ENCODE peak calls at places on chromosome 4, in eight cellular contexts. One of them, this sample, is unnamed.

GRCh38 chr4:92047209-92047877 is 256.4 kb upstream of the GRID2 start:
- DNase-seq in HCT116: no peak
- DNase-seq in A549: peak; percentile 0
- DNase-seq in lower leg skin: no peak
- DNase-seq in tibial nerve: no peak
- DNase-seq in uterus: no peak
- DNase-seq in IMR-90: peak; percentile 1
- DNase-seq in endothelial cell of umbilical vein: no peak
- DNase-seq in this sample: no peak

GRCh38 chr4:91258326-91258725 is 1045.4 kb upstream of the GRID2 start:
- DNase-seq in HCT116: no peak
- DNase-seq in A549: no peak
- DNase-seq in lower leg skin: no peak
- DNase-seq in tibial nerve: no peak
- DNase-seq in uterus: no peak
- DNase-seq in IMR-90: no peak
- DNase-seq in endothelial cell of umbilical vein: no peak
- DNase-seq in this sample: no peak

GRCh38 chr4:89438102-89438831 is 130.7 kb upstream of the GPRIN3 start:
- DNase-seq in HCT116: peak; percentile 72
- DNase-seq in A549: peak; percentile 70
- DNase-seq in lower leg skin: no peak
- DNase-seq in tibial nerve: no peak
- DNase-seq in uterus: no peak
- DNase-seq in IMR-90: peak; percentile 49
- DNase-seq in endothelial cell of umbilical vein: peak; percentile 42
- DNase-seq in this sample: peak; percentile 27

GRCh38 chr4:77579406-77580076 is 26.1 kb upstream of the CXCL13 start:
- DNase-seq in HCT116: peak; percentile 39
- DNase-seq in A549: peak; percentile 23
- DNase-seq in lower leg skin: no peak
- DNase-seq in tibial nerve: no peak
- DNase-seq in uterus: no peak
- DNase-seq in IMR-90: peak; percentile 78
- DNase-seq in endothelial cell of umbilical vein: no peak
- DNase-seq in this sample: no peak

GRCh38 chr4:61202638-61203495 is 2.7 kb downstream of the ADGRL3 start:
- DNase-seq in HCT116: no peak
- DNase-seq in A549: no peak
- DNase-seq in lower leg skin: no peak
- DNase-seq in tibial nerve: no peak
- DNase-seq in uterus: no peak
- DNase-seq in IMR-90: no peak
- DNase-seq in endothelial cell of umbilical vein: no peak
- DNase-seq in this sample: no peak

GRCh38 chr4:74474345-74475099 is 29.6 kb downstream of the AREG start:
- DNase-seq in HCT116: no peak
- DNase-seq in A549: no peak
- DNase-seq in lower leg skin: no peak
- DNase-seq in tibial nerve: no peak
- DNase-seq in uterus: no peak
- DNase-seq in IMR-90: peak; percentile 77
- DNase-seq in endothelial cell of umbilical vein: peak; percentile 44
- DNase-seq in this sample: no peak

GRCh38 chr4:27930976-27931375 is 1070.3 kb downstream of the STIM2 start:
- DNase-seq in HCT116: no peak
- DNase-seq in A549: no peak
- DNase-seq in lower leg skin: no peak
- DNase-seq in tibial nerve: no peak
- DNase-seq in uterus: no peak
- DNase-seq in IMR-90: no peak
- DNase-seq in endothelial cell of umbilical vein: no peak
- DNase-seq in this sample: no peak

GRCh38 chr4:55437356-55437796 is 41.6 kb downstream of the TMEM165 start:
- DNase-seq in HCT116: no peak
- DNase-seq in A549: no peak
- DNase-seq in lower leg skin: no peak
- DNase-seq in tibial nerve: no peak
- DNase-seq in uterus: no peak
- DNase-seq in IMR-90: peak; percentile 75
- DNase-seq in endothelial cell of umbilical vein: peak; percentile 12
- DNase-seq in this sample: no peak

GRCh38 chr4:63430105-63430504 is 979.1 kb downstream of the TECRL start:
- DNase-seq in HCT116: no peak
- DNase-seq in A549: no peak
- DNase-seq in lower leg skin: no peak
- DNase-seq in tibial nerve: no peak
- DNase-seq in uterus: no peak
- DNase-seq in IMR-90: no peak
- DNase-seq in endothelial cell of umbilical vein: no peak
- DNase-seq in this sample: no peak

GRCh38 chr4:27154706-27155105 is 294.1 kb downstream of the STIM2 start:
- DNase-seq in HCT116: no peak
- DNase-seq in A549: no peak
- DNase-seq in lower leg skin: no peak
- DNase-seq in tibial nerve: no peak
- DNase-seq in uterus: no peak
- DNase-seq in IMR-90: peak; percentile 44
- DNase-seq in endothelial cell of umbilical vein: no peak
- DNase-seq in this sample: no peak

GRCh38 chr4:75434105-75434504 is 80.1 kb downstream of the RCHY1 start:
- DNase-seq in HCT116: no peak
- DNase-seq in A549: no peak
- DNase-seq in lower leg skin: no peak
- DNase-seq in tibial nerve: no peak
- DNase-seq in uterus: no peak
- DNase-seq in IMR-90: no peak
- DNase-seq in endothelial cell of umbilical vein: no peak
- DNase-seq in this sample: no peak

GRCh38 chr4:127782275-127783025 is at the start of gene HSPA4L:
- DNase-seq in HCT116: peak; percentile 63
- DNase-seq in A549: peak; percentile 72
- DNase-seq in lower leg skin: peak; percentile 91
- DNase-seq in tibial nerve: peak; percentile 25
- DNase-seq in uterus: peak; percentile 49
- DNase-seq in IMR-90: peak; percentile 45
- DNase-seq in endothelial cell of umbilical vein: peak; percentile 89
- DNase-seq in this sample: peak; percentile 86

GRCh38 chr4:60656171-60656570 is 544.0 kb upstream of the ADGRL3 start:
- DNase-seq in HCT116: no peak
- DNase-seq in A549: no peak
- DNase-seq in lower leg skin: no peak
- DNase-seq in tibial nerve: no peak
- DNase-seq in uterus: no peak
- DNase-seq in IMR-90: peak; percentile 13
- DNase-seq in endothelial cell of umbilical vein: no peak
- DNase-seq in this sample: no peak

GRCh38 chr4:133145758-133146157 is 3.3 kb upstream of the PCDH10 start:
- DNase-seq in HCT116: no peak
- DNase-seq in A549: no peak
- DNase-seq in lower leg skin: no peak
- DNase-seq in tibial nerve: no peak
- DNase-seq in uterus: no peak
- DNase-seq in IMR-90: no peak
- DNase-seq in endothelial cell of umbilical vein: peak; percentile 52
- DNase-seq in this sample: no peak

GRCh38 chr4:21780158-21780557 is 168.4 kb downstream of the KCNIP4 start:
- DNase-seq in HCT116: no peak
- DNase-seq in A549: no peak
- DNase-seq in lower leg skin: no peak
- DNase-seq in tibial nerve: no peak
- DNase-seq in uterus: no peak
- DNase-seq in IMR-90: peak; percentile 41
- DNase-seq in endothelial cell of umbilical vein: no peak
- DNase-seq in this sample: no peak

GRCh38 chr4:20615492-20616136 is 84.6 kb upstream of the PACRGL start:
- DNase-seq in HCT116: peak; percentile 27
- DNase-seq in A549: no peak
- DNase-seq in lower leg skin: no peak
- DNase-seq in tibial nerve: no peak
- DNase-seq in uterus: no peak
- DNase-seq in IMR-90: no peak
- DNase-seq in endothelial cell of umbilical vein: peak; percentile 48
- DNase-seq in this sample: no peak

GRCh38 chr4:110621839-110622751 is 782 bp downstream of the PITX2 start:
- DNase-seq in HCT116: no peak
- DNase-seq in A549: no peak
- DNase-seq in lower leg skin: peak; percentile 80
- DNase-seq in tibial nerve: no peak
- DNase-seq in uterus: no peak
- DNase-seq in IMR-90: no peak
- DNase-seq in endothelial cell of umbilical vein: no peak
- DNase-seq in this sample: no peak

GRCh38 chr4:94905511-94905910 is 147.8 kb downstream of the BMPR1B start:
- DNase-seq in HCT116: no peak
- DNase-seq in A549: no peak
- DNase-seq in lower leg skin: no peak
- DNase-seq in tibial nerve: no peak
- DNase-seq in uterus: no peak
- DNase-seq in IMR-90: no peak
- DNase-seq in endothelial cell of umbilical vein: no peak
- DNase-seq in this sample: no peak

GRCh38 chr4:145541266-145541770 is 59.7 kb downstream of the SMAD1 start:
- DNase-seq in HCT116: no peak
- DNase-seq in A549: no peak
- DNase-seq in lower leg skin: no peak
- DNase-seq in tibial nerve: no peak
- DNase-seq in uterus: no peak
- DNase-seq in IMR-90: no peak
- DNase-seq in endothelial cell of umbilical vein: no peak
- DNase-seq in this sample: no peak

GRCh38 chr4:189304179-189304578 is 636.5 kb upstream of the FRG1 start:
- DNase-seq in HCT116: no peak
- DNase-seq in A549: no peak
- DNase-seq in lower leg skin: no peak
- DNase-seq in tibial nerve: no peak
- DNase-seq in uterus: no peak
- DNase-seq in IMR-90: peak; percentile 59
- DNase-seq in endothelial cell of umbilical vein: no peak
- DNase-seq in this sample: no peak

GRCh38 chr4:171718069-171718468 is 95.1 kb upstream of the GALNTL6 start:
- DNase-seq in HCT116: no peak
- DNase-seq in A549: no peak
- DNase-seq in lower leg skin: no peak
- DNase-seq in tibial nerve: no peak
- DNase-seq in uterus: no peak
- DNase-seq in IMR-90: no peak
- DNase-seq in endothelial cell of umbilical vein: no peak
- DNase-seq in this sample: no peak

DNA sequence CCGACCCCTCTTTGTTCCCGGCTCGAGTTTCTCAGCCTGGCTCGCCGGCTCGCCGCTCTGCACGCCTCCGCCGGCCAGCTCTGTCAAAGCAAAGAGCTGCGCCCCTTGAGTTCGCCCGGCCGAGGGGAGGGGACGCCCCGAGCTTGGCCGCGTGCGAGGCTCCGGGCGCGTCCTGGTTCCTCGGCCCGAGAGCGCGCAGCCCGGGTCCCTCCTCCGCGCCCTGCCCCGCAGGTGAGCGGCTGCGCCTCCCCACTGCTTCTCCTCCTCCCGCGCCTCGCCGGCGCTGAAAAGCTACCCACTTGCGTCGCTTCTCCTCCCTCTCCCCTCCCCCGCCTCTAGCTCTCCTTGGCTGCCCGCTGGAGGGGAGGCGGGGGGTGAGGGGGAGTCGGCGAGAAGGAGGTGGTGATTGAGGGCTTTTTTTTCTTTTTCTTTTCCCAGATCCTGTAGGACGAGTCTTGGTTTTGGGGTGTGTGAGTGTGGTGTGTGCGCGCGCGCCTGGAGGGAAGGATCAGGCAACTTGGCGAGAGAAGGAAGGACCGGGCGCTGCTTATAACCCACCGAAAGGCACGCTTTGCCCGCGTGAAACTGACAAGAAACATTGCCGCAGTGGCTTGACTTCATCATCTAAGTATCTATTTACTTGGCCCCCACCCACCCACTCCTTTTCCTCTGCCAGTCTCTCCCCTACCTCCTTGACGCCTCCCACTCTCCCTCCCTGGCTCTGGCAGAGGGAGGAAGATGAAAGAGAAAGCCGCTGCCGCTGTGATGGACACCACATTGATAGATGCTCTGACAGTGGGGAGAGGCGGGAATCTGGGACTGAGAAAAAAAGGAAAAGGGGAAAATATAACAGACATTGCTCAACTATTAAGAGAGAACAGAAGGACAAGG is at the start of gene LEF1:
- DNase-seq in HCT116: no peak
- DNase-seq in A549: no peak
- DNase-seq in lower leg skin: no peak
- DNase-seq in tibial nerve: no peak
- DNase-seq in uterus: no peak
- DNase-seq in IMR-90: peak; percentile 11
- DNase-seq in endothelial cell of umbilical vein: peak; percentile 40
- DNase-seq in this sample: peak; percentile 56
- TF ChIP-seq POLR2A in HCT116: no peak
- TF ChIP-seq POLR2A in A549: no peak
- TF ChIP-seq POLR2A in lower leg skin: no peak
- TF ChIP-seq POLR2A in tibial nerve: peak; percentile 30
- TF ChIP-seq POLR2A in uterus: no peak
- TF ChIP-seq POLR2A in IMR-90: no peak
- TF ChIP-seq POLR2A in endothelial cell of umbilical vein: no peak
- TF ChIP-seq POLR2A in this sample: no peak

GRCh38 chr4:68717999-68718398 is 47.5 kb upstream of the UGT2B15 start:
- DNase-seq in HCT116: no peak
- DNase-seq in A549: no peak
- DNase-seq in lower leg skin: no peak
- DNase-seq in tibial nerve: no peak
- DNase-seq in uterus: no peak
- DNase-seq in IMR-90: no peak
- DNase-seq in endothelial cell of umbilical vein: no peak
- DNase-seq in this sample: no peak
- TF ChIP-seq POLR2A in HCT116: no peak
- TF ChIP-seq POLR2A in A549: no peak
- TF ChIP-seq POLR2A in lower leg skin: no peak
- TF ChIP-seq POLR2A in tibial nerve: no peak
- TF ChIP-seq POLR2A in uterus: no peak
- TF ChIP-seq POLR2A in IMR-90: no peak
- TF ChIP-seq POLR2A in endothelial cell of umbilical vein: no peak
- TF ChIP-seq POLR2A in this sample: no peak

GRCh38 chr4:152540941-152541340 is 5.0 kb upstream of the FBXW7 start:
- DNase-seq in HCT116: no peak
- DNase-seq in A549: no peak
- DNase-seq in lower leg skin: no peak
- DNase-seq in tibial nerve: no peak
- DNase-seq in uterus: no peak
- DNase-seq in IMR-90: no peak
- DNase-seq in endothelial cell of umbilical vein: no peak
- DNase-seq in this sample: no peak
- TF ChIP-seq POLR2A in HCT116: no peak
- TF ChIP-seq POLR2A in A549: no peak
- TF ChIP-seq POLR2A in lower leg skin: no peak
- TF ChIP-seq POLR2A in tibial nerve: no peak
- TF ChIP-seq POLR2A in uterus: no peak
- TF ChIP-seq POLR2A in IMR-90: no peak
- TF ChIP-seq POLR2A in endothelial cell of umbilical vein: no peak
- TF ChIP-seq POLR2A in this sample: no peak

DNA sequence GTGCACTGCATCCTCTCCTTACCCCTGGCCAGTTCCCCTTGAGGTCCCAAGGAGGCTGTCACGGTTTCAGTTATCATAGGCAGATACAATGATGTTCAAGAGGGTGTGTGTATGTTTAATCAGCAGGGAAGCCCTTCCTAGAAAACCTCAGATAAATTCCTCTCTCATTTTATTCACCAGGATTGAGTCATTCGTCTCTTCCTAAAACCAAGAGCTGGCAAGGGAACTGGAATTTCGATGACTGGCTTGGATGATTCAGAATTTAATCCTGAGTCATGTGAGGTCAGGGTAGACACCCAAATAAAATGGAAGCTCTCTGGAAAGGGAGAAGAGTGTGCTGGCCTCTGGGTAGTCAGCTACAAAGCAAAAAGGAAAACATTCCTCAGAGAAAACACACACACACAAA is 106.2 kb upstream of the RAPGEF2 start:
- DNase-seq in HCT116: peak; percentile 93
- DNase-seq in A549: peak; percentile 87
- DNase-seq in lower leg skin: no peak
- DNase-seq in tibial nerve: no peak
- DNase-seq in uterus: no peak
- DNase-seq in IMR-90: peak; percentile 97
- DNase-seq in endothelial cell of umbilical vein: peak; percentile 90
- DNase-seq in this sample: no peak
- TF ChIP-seq POLR2A in HCT116: no peak
- TF ChIP-seq POLR2A in A549: no peak
- TF ChIP-seq POLR2A in lower leg skin: no peak
- TF ChIP-seq POLR2A in tibial nerve: no peak
- TF ChIP-seq POLR2A in uterus: no peak
- TF ChIP-seq POLR2A in IMR-90: no peak
- TF ChIP-seq POLR2A in endothelial cell of umbilical vein: no peak
- TF ChIP-seq POLR2A in this sample: no peak